ENCODE peak calls at places on chromosomes 12 and 14, in eight cellular contexts. One of them, this sample, is unnamed.

GRCh38 chr12:19700969-19701368 is 261.7 kb downstream of the AEBP2 start:
- DNase-seq in lung microvascular endothelial cell: no peak
- DNase-seq in head of caudate nucleus: no peak
- DNase-seq in activated CD4-positive, alpha-beta memory T cell treated with anti-CD3 and anti-CD28 coated beads for 36 hours: no peak
- DNase-seq in natural killer cell treated with Interleukin-12 subunit alpha and Interleukin-12 subunit beta and Interleukin-15 and Interleukin-18, amount 100 ng/mL, for 72 hours: no peak
- DNase-seq in WTC11: no peak
- DNase-seq in NCI-H1092 treated with DMSO at 0.1 percent for 48 hours: no peak
- DNase-seq in activated naive CD4-positive, alpha-beta T cell: no peak
- DNase-seq in this sample: no peak

GRCh38 chr12:124170756-124171155 is 124.1 kb upstream of the RFLNA start:
- DNase-seq in lung microvascular endothelial cell: no peak
- DNase-seq in head of caudate nucleus: no peak
- DNase-seq in activated CD4-positive, alpha-beta memory T cell treated with anti-CD3 and anti-CD28 coated beads for 36 hours: no peak
- DNase-seq in natural killer cell treated with Interleukin-12 subunit alpha and Interleukin-12 subunit beta and Interleukin-15 and Interleukin-18, amount 100 ng/mL, for 72 hours: no peak
- DNase-seq in WTC11: no peak
- DNase-seq in NCI-H1092 treated with DMSO at 0.1 percent for 48 hours: no peak
- DNase-seq in activated naive CD4-positive, alpha-beta T cell: no peak
- DNase-seq in this sample: no peak

GRCh38 chr14:79225815-79226214 is 985.5 kb downstream of the DIO2 start:
- DNase-seq in lung microvascular endothelial cell: no peak
- DNase-seq in head of caudate nucleus: no peak
- DNase-seq in activated CD4-positive, alpha-beta memory T cell treated with anti-CD3 and anti-CD28 coated beads for 36 hours: no peak
- DNase-seq in natural killer cell treated with Interleukin-12 subunit alpha and Interleukin-12 subunit beta and Interleukin-15 and Interleukin-18, amount 100 ng/mL, for 72 hours: no peak
- DNase-seq in WTC11: no peak
- DNase-seq in NCI-H1092 treated with DMSO at 0.1 percent for 48 hours: no peak
- DNase-seq in activated naive CD4-positive, alpha-beta T cell: no peak
- DNase-seq in this sample: no peak

GRCh38 chr14:65703996-65704395 is 291.5 kb downstream of the FUT8 start:
- DNase-seq in lung microvascular endothelial cell: no peak
- DNase-seq in head of caudate nucleus: no peak
- DNase-seq in activated CD4-positive, alpha-beta memory T cell treated with anti-CD3 and anti-CD28 coated beads for 36 hours: no peak
- DNase-seq in natural killer cell treated with Interleukin-12 subunit alpha and Interleukin-12 subunit beta and Interleukin-15 and Interleukin-18, amount 100 ng/mL, for 72 hours: no peak
- DNase-seq in WTC11: no peak
- DNase-seq in NCI-H1092 treated with DMSO at 0.1 percent for 48 hours: no peak
- DNase-seq in activated naive CD4-positive, alpha-beta T cell: no peak
- DNase-seq in this sample: peak

GRCh38 chr12:94969424-94969823 is 34.1 kb downstream of the NDUFA12 start:
- DNase-seq in lung microvascular endothelial cell: no peak
- DNase-seq in head of caudate nucleus: no peak
- DNase-seq in activated CD4-positive, alpha-beta memory T cell treated with anti-CD3 and anti-CD28 coated beads for 36 hours: no peak
- DNase-seq in natural killer cell treated with Interleukin-12 subunit alpha and Interleukin-12 subunit beta and Interleukin-15 and Interleukin-18, amount 100 ng/mL, for 72 hours: no peak
- DNase-seq in WTC11: no peak
- DNase-seq in NCI-H1092 treated with DMSO at 0.1 percent for 48 hours: no peak
- DNase-seq in activated naive CD4-positive, alpha-beta T cell: no peak
- DNase-seq in this sample: no peak

GRCh38 chr14:105313381-105314286 is 914 bp upstream of the PACS2 start:
- DNase-seq in lung microvascular endothelial cell: no peak
- DNase-seq in head of caudate nucleus: no peak
- DNase-seq in activated CD4-positive, alpha-beta memory T cell treated with anti-CD3 and anti-CD28 coated beads for 36 hours: no peak
- DNase-seq in natural killer cell treated with Interleukin-12 subunit alpha and Interleukin-12 subunit beta and Interleukin-15 and Interleukin-18, amount 100 ng/mL, for 72 hours: no peak
- DNase-seq in WTC11: peak
- DNase-seq in NCI-H1092 treated with DMSO at 0.1 percent for 48 hours: peak
- DNase-seq in activated naive CD4-positive, alpha-beta T cell: no peak
- DNase-seq in this sample: peak

GRCh38 chr14:23704890-23705289 is 68.7 kb downstream of the DHRS2 start:
- DNase-seq in lung microvascular endothelial cell: no peak
- DNase-seq in head of caudate nucleus: no peak
- DNase-seq in activated CD4-positive, alpha-beta memory T cell treated with anti-CD3 and anti-CD28 coated beads for 36 hours: no peak
- DNase-seq in natural killer cell treated with Interleukin-12 subunit alpha and Interleukin-12 subunit beta and Interleukin-15 and Interleukin-18, amount 100 ng/mL, for 72 hours: no peak
- DNase-seq in WTC11: no peak
- DNase-seq in NCI-H1092 treated with DMSO at 0.1 percent for 48 hours: no peak
- DNase-seq in activated naive CD4-positive, alpha-beta T cell: no peak
- DNase-seq in this sample: peak

GRCh38 chr14:22866874-22867273 is 4.7 kb upstream of the LRP10 start:
- DNase-seq in lung microvascular endothelial cell: no peak
- DNase-seq in head of caudate nucleus: no peak
- DNase-seq in activated CD4-positive, alpha-beta memory T cell treated with anti-CD3 and anti-CD28 coated beads for 36 hours: no peak
- DNase-seq in natural killer cell treated with Interleukin-12 subunit alpha and Interleukin-12 subunit beta and Interleukin-15 and Interleukin-18, amount 100 ng/mL, for 72 hours: no peak
- DNase-seq in WTC11: no peak
- DNase-seq in NCI-H1092 treated with DMSO at 0.1 percent for 48 hours: no peak
- DNase-seq in activated naive CD4-positive, alpha-beta T cell: no peak
- DNase-seq in this sample: no peak

GRCh38 chr12:89273525-89273924 is 78.8 kb downstream of the DUSP6 start:
- DNase-seq in lung microvascular endothelial cell: no peak
- DNase-seq in head of caudate nucleus: no peak
- DNase-seq in activated CD4-positive, alpha-beta memory T cell treated with anti-CD3 and anti-CD28 coated beads for 36 hours: no peak
- DNase-seq in natural killer cell treated with Interleukin-12 subunit alpha and Interleukin-12 subunit beta and Interleukin-15 and Interleukin-18, amount 100 ng/mL, for 72 hours: no peak
- DNase-seq in WTC11: no peak
- DNase-seq in NCI-H1092 treated with DMSO at 0.1 percent for 48 hours: no peak
- DNase-seq in activated naive CD4-positive, alpha-beta T cell: no peak
- DNase-seq in this sample: no peak

GRCh38 chr12:92848740-92849139 is 80.4 kb downstream of the EEA1 start:
- DNase-seq in lung microvascular endothelial cell: no peak
- DNase-seq in head of caudate nucleus: no peak
- DNase-seq in activated CD4-positive, alpha-beta memory T cell treated with anti-CD3 and anti-CD28 coated beads for 36 hours: no peak
- DNase-seq in natural killer cell treated with Interleukin-12 subunit alpha and Interleukin-12 subunit beta and Interleukin-15 and Interleukin-18, amount 100 ng/mL, for 72 hours: no peak
- DNase-seq in WTC11: no peak
- DNase-seq in NCI-H1092 treated with DMSO at 0.1 percent for 48 hours: no peak
- DNase-seq in activated naive CD4-positive, alpha-beta T cell: no peak
- DNase-seq in this sample: no peak

GRCh38 chr12:69733638-69734037 is 5.0 kb upstream of the RAB3IP start:
- DNase-seq in lung microvascular endothelial cell: no peak
- DNase-seq in head of caudate nucleus: no peak
- DNase-seq in activated CD4-positive, alpha-beta memory T cell treated with anti-CD3 and anti-CD28 coated beads for 36 hours: no peak
- DNase-seq in natural killer cell treated with Interleukin-12 subunit alpha and Interleukin-12 subunit beta and Interleukin-15 and Interleukin-18, amount 100 ng/mL, for 72 hours: no peak
- DNase-seq in WTC11: no peak
- DNase-seq in NCI-H1092 treated with DMSO at 0.1 percent for 48 hours: no peak
- DNase-seq in activated naive CD4-positive, alpha-beta T cell: no peak
- DNase-seq in this sample: no peak

GRCh38 chr14:68775614-68776126 is 17.2 kb downstream of the ZFP36L1 start:
- DNase-seq in lung microvascular endothelial cell: no peak
- DNase-seq in head of caudate nucleus: no peak
- DNase-seq in activated CD4-positive, alpha-beta memory T cell treated with anti-CD3 and anti-CD28 coated beads for 36 hours: no peak
- DNase-seq in natural killer cell treated with Interleukin-12 subunit alpha and Interleukin-12 subunit beta and Interleukin-15 and Interleukin-18, amount 100 ng/mL, for 72 hours: no peak
- DNase-seq in WTC11: no peak
- DNase-seq in NCI-H1092 treated with DMSO at 0.1 percent for 48 hours: no peak
- DNase-seq in activated naive CD4-positive, alpha-beta T cell: no peak
- DNase-seq in this sample: no peak

GRCh38 chr14:101737414-101738367 is 23.8 kb upstream of the PPP2R5C start:
- DNase-seq in lung microvascular endothelial cell: no peak
- DNase-seq in head of caudate nucleus: no peak
- DNase-seq in activated CD4-positive, alpha-beta memory T cell treated with anti-CD3 and anti-CD28 coated beads for 36 hours: peak
- DNase-seq in natural killer cell treated with Interleukin-12 subunit alpha and Interleukin-12 subunit beta and Interleukin-15 and Interleukin-18, amount 100 ng/mL, for 72 hours: no peak
- DNase-seq in WTC11: no peak
- DNase-seq in NCI-H1092 treated with DMSO at 0.1 percent for 48 hours: no peak
- DNase-seq in activated naive CD4-positive, alpha-beta T cell: no peak
- DNase-seq in this sample: no peak

GRCh38 chr12:94875525-94875924 is 128.0 kb downstream of the NDUFA12 start:
- DNase-seq in lung microvascular endothelial cell: peak
- DNase-seq in head of caudate nucleus: no peak
- DNase-seq in activated CD4-positive, alpha-beta memory T cell treated with anti-CD3 and anti-CD28 coated beads for 36 hours: peak
- DNase-seq in natural killer cell treated with Interleukin-12 subunit alpha and Interleukin-12 subunit beta and Interleukin-15 and Interleukin-18, amount 100 ng/mL, for 72 hours: no peak
- DNase-seq in WTC11: peak
- DNase-seq in NCI-H1092 treated with DMSO at 0.1 percent for 48 hours: peak
- DNase-seq in activated naive CD4-positive, alpha-beta T cell: no peak
- DNase-seq in this sample: peak

GRCh38 chr12:4745249-4745648 is 25.0 kb downstream of the GALNT8 start:
- DNase-seq in lung microvascular endothelial cell: no peak
- DNase-seq in head of caudate nucleus: no peak
- DNase-seq in activated CD4-positive, alpha-beta memory T cell treated with anti-CD3 and anti-CD28 coated beads for 36 hours: no peak
- DNase-seq in natural killer cell treated with Interleukin-12 subunit alpha and Interleukin-12 subunit beta and Interleukin-15 and Interleukin-18, amount 100 ng/mL, for 72 hours: no peak
- DNase-seq in WTC11: no peak
- DNase-seq in NCI-H1092 treated with DMSO at 0.1 percent for 48 hours: no peak
- DNase-seq in activated naive CD4-positive, alpha-beta T cell: no peak
- DNase-seq in this sample: no peak

GRCh38 chr14:96261772-96262485 is 5.9 kb downstream of the BDKRB1 start:
- DNase-seq in lung microvascular endothelial cell: no peak
- DNase-seq in head of caudate nucleus: no peak
- DNase-seq in activated CD4-positive, alpha-beta memory T cell treated with anti-CD3 and anti-CD28 coated beads for 36 hours: no peak
- DNase-seq in natural killer cell treated with Interleukin-12 subunit alpha and Interleukin-12 subunit beta and Interleukin-15 and Interleukin-18, amount 100 ng/mL, for 72 hours: no peak
- DNase-seq in WTC11: no peak
- DNase-seq in NCI-H1092 treated with DMSO at 0.1 percent for 48 hours: no peak
- DNase-seq in activated naive CD4-positive, alpha-beta T cell: no peak
- DNase-seq in this sample: no peak

GRCh38 chr14:68627050-68627867 is 165.6 kb downstream of the ZFP36L1 start:
- DNase-seq in lung microvascular endothelial cell: no peak
- DNase-seq in head of caudate nucleus: no peak
- DNase-seq in activated CD4-positive, alpha-beta memory T cell treated with anti-CD3 and anti-CD28 coated beads for 36 hours: no peak
- DNase-seq in natural killer cell treated with Interleukin-12 subunit alpha and Interleukin-12 subunit beta and Interleukin-15 and Interleukin-18, amount 100 ng/mL, for 72 hours: no peak
- DNase-seq in WTC11: no peak
- DNase-seq in NCI-H1092 treated with DMSO at 0.1 percent for 48 hours: no peak
- DNase-seq in activated naive CD4-positive, alpha-beta T cell: no peak
- DNase-seq in this sample: no peak

GRCh38 chr12:48527891-48528670 is 2.6 kb downstream of the OR8S1 start:
- DNase-seq in lung microvascular endothelial cell: no peak
- DNase-seq in head of caudate nucleus: no peak
- DNase-seq in activated CD4-positive, alpha-beta memory T cell treated with anti-CD3 and anti-CD28 coated beads for 36 hours: no peak
- DNase-seq in natural killer cell treated with Interleukin-12 subunit alpha and Interleukin-12 subunit beta and Interleukin-15 and Interleukin-18, amount 100 ng/mL, for 72 hours: no peak
- DNase-seq in WTC11: no peak
- DNase-seq in NCI-H1092 treated with DMSO at 0.1 percent for 48 hours: no peak
- DNase-seq in activated naive CD4-positive, alpha-beta T cell: no peak
- DNase-seq in this sample: no peak

GRCh38 chr12:111964935-111965334 is 48.0 kb downstream of the TMEM116 start:
- DNase-seq in lung microvascular endothelial cell: no peak
- DNase-seq in head of caudate nucleus: no peak
- DNase-seq in activated CD4-positive, alpha-beta memory T cell treated with anti-CD3 and anti-CD28 coated beads for 36 hours: no peak
- DNase-seq in natural killer cell treated with Interleukin-12 subunit alpha and Interleukin-12 subunit beta and Interleukin-15 and Interleukin-18, amount 100 ng/mL, for 72 hours: no peak
- DNase-seq in WTC11: no peak
- DNase-seq in NCI-H1092 treated with DMSO at 0.1 percent for 48 hours: no peak
- DNase-seq in activated naive CD4-positive, alpha-beta T cell: no peak
- DNase-seq in this sample: peak

This sample was measured in NCI-H1417.